ENCODE peak calls at places on chromosome 7, in ten cellular contexts. I is sciatic nerve, J is EH, Y is HS-5, S is Caki2, A is T-helper 2 cell, D is WTC11, M is KBM-7, E is EL, F is NCI-H446 treated with DMSO at 0.1 percent for 48 hours. O is an unnamed sample.

GRCh38 chr7:86962623-86963022 is 96.8 kb downstream of the ELAPOR2 start:
- DNase-seq in I (no peak), J (no peak), Y (no peak), S (no peak), A (no peak), D (no peak), M (no peak), E (no peak), F (no peak), O (no peak)

GRCh38 chr7:112411186-112411795 is 39.0 kb upstream of the IFRD1 start:
- DNase-seq in I (no peak), J (peak; percentile 39), Y (no peak), S (peak; percentile 17), A (no peak), D (no peak), M (no peak), E (no peak), F (peak; percentile 8), O (no peak)

GRCh38 chr7:43353902-43354301 is 229.0 kb upstream of the STK17A start:
- DNase-seq in I (no peak), J (peak; percentile 1), Y (no peak), S (no peak), A (no peak), D (no peak), M (peak; percentile 3), E (no peak), F (no peak), O (no peak)

GRCh38 chr7:157485961-157486510 is 149.2 kb downstream of the DNAJB6 start:
- DNase-seq in I (no peak), J (no peak), Y (no peak), S (no peak), A (no peak), D (no peak), M (no peak), E (no peak), F (no peak), O (no peak)

GRCh38 chr7:10401793-10402192 is 571.9 kb upstream of the PHF14 start:
- DNase-seq in I (no peak), J (no peak), Y (no peak), S (no peak), A (no peak), D (no peak), M (no peak), E (no peak), F (no peak), O (no peak)

GRCh38 chr7:27271384-27271783 is 28.8 kb downstream of the EVX1 start:
- DNase-seq in I (no peak), J (no peak), Y (no peak), S (no peak), A (no peak), D (no peak), M (no peak), E (no peak), F (no peak), O (no peak)

GRCh38 chr7:2527505-2528464 is 8.2 kb downstream of the LFNG start:
- DNase-seq in I (no peak), J (peak; percentile 82), Y (peak; percentile 41), S (peak; percentile 83), A (no peak), D (no peak), M (no peak), E (peak; percentile 80), F (no peak), O (no peak)

GRCh38 chr7:45190406-45191165 is 33.0 kb downstream of the RAMP3 start:
- DNase-seq in I (no peak), J (no peak), Y (no peak), S (no peak), A (no peak), D (no peak), M (no peak), E (no peak), F (no peak), O (no peak)

GRCh38 chr7:151853896-151854807 is 22.8 kb downstream of the PRKAG2 start:
- DNase-seq in I (no peak), J (no peak), Y (no peak), S (no peak), A (no peak), D (no peak), M (no peak), E (peak; percentile 6), F (no peak), O (no peak)

GRCh38 chr7:107969856-107970255 is 33.1 kb downstream of the LAMB1 start:
- DNase-seq in I (no peak), J (no peak), Y (no peak), S (no peak), A (no peak), D (no peak), M (no peak), E (no peak), F (no peak), O (no peak)

GRCh38 chr7:133940368-133940767 is 186.8 kb upstream of the LRGUK start:
- DNase-seq in I (no peak), J (no peak), Y (no peak), S (no peak), A (no peak), D (no peak), M (no peak), E (no peak), F (no peak), O (peak; percentile 1)

GRCh38 chr7:102439963-102440795 is 6.8 kb downstream of the ORAI2 start:
- DNase-seq in I (no peak), J (peak; percentile 91), Y (peak; percentile 49), S (peak; percentile 76), A (no peak), D (peak; percentile 38), M (no peak), E (peak; percentile 89), F (no peak), O (no peak)

GRCh38 chr7:45567713-45568112 is 6.5 kb upstream of the ADCY1 start:
- DNase-seq in I (no peak), J (no peak), Y (no peak), S (no peak), A (no peak), D (no peak), M (no peak), E (no peak), F (no peak), O (no peak)